ENCODE peak calls at places on chromosomes 5 and 9, in eight cellular contexts. One of them, this sample, is unnamed.
A peak's percentile ranks its signal among the peaks of the same experiment; 100 is the strongest.

GRCh38 chr9:127569819-127570401 is 42.2 kb upstream of the STXBP1 start:
- DNase-seq in hypothalamus: no peak
- DNase-seq in endodermal cell: no peak
- DNase-seq in GM23338: no peak
- DNase-seq in effector CD8-positive, alpha-beta T cell: no peak
- DNase-seq in tibial artery: no peak
- DNase-seq in GM12878: no peak
- DNase-seq in heart right ventricle: no peak
- DNase-seq in this sample: no peak

GRCh38 chr5:176784218-176785165 is 25.9 kb upstream of the UNC5A start:
- DNase-seq in tibial artery: no peak
- DNase-seq in heart right ventricle: no peak
- DNase-seq in GM23338: peak; percentile 42
- DNase-seq in endodermal cell: peak; percentile 85
- DNase-seq in hypothalamus: no peak
- DNase-seq in effector CD8-positive, alpha-beta T cell: no peak
- DNase-seq in GM12878: no peak
- DNase-seq in this sample: no peak

GRCh38 chr9:114627553-114627952 is 16.5 kb downstream of the TMEM268 start:
- DNase-seq in endodermal cell: no peak
- DNase-seq in heart right ventricle: no peak
- DNase-seq in GM23338: no peak
- DNase-seq in hypothalamus: no peak
- DNase-seq in tibial artery: no peak
- DNase-seq in GM12878: no peak
- DNase-seq in effector CD8-positive, alpha-beta T cell: no peak
- DNase-seq in this sample: no peak

GRCh38 chr9:94937214-94937903 is 210.9 kb downstream of the AOPEP start:
- DNase-seq in GM12878: no peak
- DNase-seq in GM23338: no peak
- DNase-seq in heart right ventricle: no peak
- DNase-seq in endodermal cell: no peak
- DNase-seq in tibial artery: no peak
- DNase-seq in effector CD8-positive, alpha-beta T cell: no peak
- DNase-seq in hypothalamus: no peak
- DNase-seq in this sample: no peak

GRCh38 chr5:139382371-139382770 is 726 bp downstream of the SLC23A1 start:
- DNase-seq in effector CD8-positive, alpha-beta T cell: no peak
- DNase-seq in GM12878: no peak
- DNase-seq in GM23338: no peak
- DNase-seq in tibial artery: no peak
- DNase-seq in endodermal cell: peak; percentile 44
- DNase-seq in hypothalamus: no peak
- DNase-seq in heart right ventricle: no peak
- DNase-seq in this sample: no peak

GRCh38 chr9:136856541-136857141 is 4.5 kb downstream of the MAMDC4 start:
- DNase-seq in effector CD8-positive, alpha-beta T cell: no peak
- DNase-seq in hypothalamus: no peak
- DNase-seq in tibial artery: no peak
- DNase-seq in GM12878: no peak
- DNase-seq in heart right ventricle: peak; percentile 12
- DNase-seq in GM23338: no peak
- DNase-seq in endodermal cell: peak; percentile 48
- DNase-seq in this sample: no peak

GRCh38 chr9:107118873-107119272 is 164.2 kb upstream of the RAD23B start:
- DNase-seq in hypothalamus: no peak
- DNase-seq in tibial artery: no peak
- DNase-seq in endodermal cell: no peak
- DNase-seq in GM23338: no peak
- DNase-seq in GM12878: no peak
- DNase-seq in heart right ventricle: no peak
- DNase-seq in effector CD8-positive, alpha-beta T cell: no peak
- DNase-seq in this sample: no peak

GRCh38 chr5:139271201-139272027 is 22.1 kb upstream of the MATR3 start:
- DNase-seq in GM12878: no peak
- DNase-seq in endodermal cell: no peak
- DNase-seq in GM23338: no peak
- DNase-seq in hypothalamus: no peak
- DNase-seq in tibial artery: no peak
- DNase-seq in heart right ventricle: no peak
- DNase-seq in effector CD8-positive, alpha-beta T cell: no peak
- DNase-seq in this sample: no peak

GRCh38 chr9:121958530-121958929 is 134.6 kb downstream of the TTLL11 start:
- DNase-seq in heart right ventricle: no peak
- DNase-seq in GM12878: no peak
- DNase-seq in tibial artery: no peak
- DNase-seq in endodermal cell: no peak
- DNase-seq in effector CD8-positive, alpha-beta T cell: no peak
- DNase-seq in hypothalamus: no peak
- DNase-seq in GM23338: no peak
- DNase-seq in this sample: no peak

GRCh38 chr5:428219-428618 is 14.8 kb upstream of the EXOC3 start:
- DNase-seq in tibial artery: no peak
- DNase-seq in endodermal cell: no peak
- DNase-seq in hypothalamus: no peak
- DNase-seq in heart right ventricle: no peak
- DNase-seq in GM12878: no peak
- DNase-seq in effector CD8-positive, alpha-beta T cell: no peak
- DNase-seq in GM23338: no peak
- DNase-seq in this sample: no peak

This sample was measured in pons.